ENCODE peak calls at places on chromosomes 6 and 20, in ten cellular contexts. M, S, R, O, N, T, J, G, K and A are unnamed samples.

GRCh38 chr6:17470953-17471335 is 77.5 kb downstream of the CAP2 start:
- DNase-seq in N (no peak), S (no peak), M (peak), J (no peak), R (no peak), K (no peak), G (peak), O (no peak), T (no peak), A (no peak)

GRCh38 chr20:58019027-58019849 is 209.2 kb downstream of the ANKRD60 start:
- DNase-seq in S (no peak), R (peak), K (no peak), N (no peak), T (peak), O (peak), G (peak), J (no peak), M (peak), A (no peak)

GRCh38 chr6:138026342-138026741 is 80.9 kb downstream of the PERP start:
- DNase-seq in T (no peak), G (no peak), S (no peak), R (no peak), K (no peak), N (no peak), O (no peak), M (no peak), J (no peak), A (no peak)

GRCh38 chr6:41775293-41775882 is 4.3 kb downstream of the FRS3 start:
- DNase-seq in T (no peak), R (no peak), N (no peak), K (no peak), J (no peak), M (no peak), O (no peak), S (no peak), G (no peak), A (no peak)

GRCh38 chr20:23050847-23051627 is 1.6 kb upstream of the THBD start:
- DNase-seq in J (peak), T (peak), S (no peak), M (peak), R (peak), O (peak), N (no peak), K (peak), G (no peak), A (no peak)

GRCh38 chr6:22664968-22665367 is 95.6 kb downstream of the HDGFL1 start:
- DNase-seq in R (no peak), J (no peak), K (no peak), N (no peak), T (no peak), O (no peak), G (no peak), M (no peak), S (no peak), A (no peak)

GRCh38 chr6:123415844-123416468 is 220.8 kb downstream of the TRDN start:
- DNase-seq in G (peak), M (peak), N (no peak), J (peak), R (no peak), S (peak), K (peak), O (no peak), T (peak), A (peak)

GRCh38 chr6:159943101-159943632 is 25.7 kb upstream of the IGF2R start:
- DNase-seq in R (no peak), S (no peak), K (no peak), G (no peak), M (peak), N (no peak), J (no peak), T (no peak), O (no peak), A (no peak)

GRCh38 chr6:5379647-5380242 is 118.4 kb downstream of the FARS2 start:
- DNase-seq in G (no peak), M (peak), K (no peak), J (peak), T (peak), N (no peak), R (peak), S (peak), O (no peak), A (no peak)

GRCh38 chr6:73719041-73719440 is 23.0 kb downstream of the CD109 start:
- DNase-seq in K (no peak), O (no peak), N (no peak), S (no peak), T (no peak), R (no peak), J (no peak), M (no peak), G (no peak), A (no peak)

GRCh38 chr20:2829376-2829775 is 11.1 kb downstream of the PCED1A start:
- DNase-seq in N (no peak), M (no peak), K (no peak), O (peak), J (no peak), S (no peak), G (no peak), T (no peak), R (no peak), A (no peak)

GRCh38 chr6:168440520-168441433 is at the start of gene SMOC2:
- DNase-seq in J (no peak), G (no peak), N (no peak), K (peak), M (no peak), T (peak), O (no peak), R (no peak), S (no peak), A (peak)

GRCh38 chr6:121222656-121223055 is 111.6 kb downstream of the TBC1D32 start:
- DNase-seq in G (peak), S (no peak), R (no peak), T (no peak), J (no peak), O (no peak), K (no peak), N (no peak), M (peak), A (no peak)

GRCh38 chr20:56247954-56248782 is at the start of gene MC3R:
- DNase-seq in K (peak), S (peak), O (no peak), N (peak), J (peak), R (peak), M (peak), G (peak), T (peak), A (peak)

GRCh38 chr6:139380168-139380567 is 5.7 kb upstream of the CITED2 start:
- DNase-seq in T (no peak), K (no peak), J (no peak), S (no peak), M (no peak), G (no peak), R (no peak), O (no peak), N (no peak), A (no peak)